ENCODE peak calls at places on chromosomes 2 and 18, in four cellular contexts. H is HFFc6, I is GM10248, T is kidney epithelial cell. K is an unnamed sample.

GRCh38 chr18:12307871-12308385 is at the start of gene TUBB6:
- DNase-seq in T (no peak), H (peak), I (peak), K (peak)

GRCh38 chr18:7394041-7394440 is 163.2 kb downstream of the LRRC30 start:
- DNase-seq in H (no peak), I (no peak), T (no peak), K (no peak)

GRCh38 chr2:63364866-63365265 is 223.4 kb downstream of the WDPCP start:
- DNase-seq in T (no peak), I (no peak), H (no peak), K (no peak)

GRCh38 chr2:234702731-234703225 is 205.9 kb upstream of the ARL4C start:
- DNase-seq in H (no peak), I (no peak), T (no peak), K (no peak)

GRCh38 chr2:139963863-139964355 is 1183.7 kb upstream of the NXPH2 start:
- DNase-seq in I (no peak), H (no peak), T (no peak), K (no peak)

GRCh38 chr2:17901246-17901645 is 22.8 kb downstream of the KCNS3 start:
- DNase-seq in H (no peak), I (no peak), T (no peak), K (no peak)

GRCh38 chr2:241931084-241931975 is 61.8 kb downstream of the RTP5 start:
- DNase-seq in T (no peak), I (no peak), H (no peak), K (no peak)

GRCh38 chr2:231683292-231683898 is 24.9 kb upstream of the PTMA start:
- DNase-seq in I (no peak), T (no peak), H (no peak), K (no peak)

GRCh38 chr18:14943967-14944636 is 196.1 kb downstream of the ANKRD30B start:
- DNase-seq in H (no peak), T (no peak), I (no peak), K (no peak)

GRCh38 chr2:209368924-209369323 is 54.9 kb upstream of the MAP2 start:
- DNase-seq in T (peak), I (no peak), H (peak), K (no peak)

GRCh38 chr2:146579154-146579930 is 1265.5 kb upstream of the ACVR2A start:
- DNase-seq in T (no peak), H (peak), I (no peak), K (no peak)

GRCh38 chr18:32048507-32049091 is 30.0 kb downstream of the RNF125 start:
- DNase-seq in I (no peak), H (no peak), T (no peak), K (no peak)

GRCh38 chr2:237486819-237487448 is at the start of gene MLPH:
- DNase-seq in T (no peak), I (no peak), H (no peak), K (no peak)

GRCh38 chr2:13003500-13003899 is 286.8 kb downstream of the TRIB2 start:
- DNase-seq in I (no peak), T (no peak), H (peak), K (no peak)

GRCh38 chr2:241068136-241068941 is 33.7 kb downstream of the MTERF4 start:
- DNase-seq in I (no peak), T (no peak), H (no peak), K (no peak)

GRCh38 chr18:23900979-23901378 is 113.6 kb upstream of the TTC39C start:
- DNase-seq in T (no peak), H (no peak), I (no peak), K (no peak)

GRCh38 chr2:182506606-182507005 is 79.8 kb upstream of the PDE1A start:
- DNase-seq in T (no peak), H (peak), I (no peak), K (no peak)

GRCh38 chr2:232142049-232142448 is 180.5 kb downstream of the DIS3L2 start:
- DNase-seq in I (no peak), H (no peak), T (no peak), K (peak)

GRCh38 chr2:173432049-173432754 is 77.5 kb downstream of the CDCA7 start:
- DNase-seq in H (peak), I (no peak), T (no peak), K (no peak)

GRCh38 chr2:81324046-81324445 is 1019.5 kb upstream of the LRRTM1 start:
- DNase-seq in I (no peak), H (no peak), T (peak), K (no peak)

GRCh38 chr18:48996041-48996440 is 45.3 kb upstream of the SMAD7 start:
- DNase-seq in H (no peak), I (no peak), T (no peak), K (no peak)

GRCh38 chr18:61435064-61435652 is 101.9 kb downstream of the CDH20 start:
- DNase-seq in I (no peak), H (peak), T (no peak), K (peak)

GRCh38 chr2:65128297-65129190 is 1.4 kb downstream of the RAB1A start:
- DNase-seq in H (peak), T (no peak), I (no peak), K (no peak)

GRCh38 chr2:65130440-65131175 is 702 bp upstream of the RAB1A start:
- DNase-seq in I (no peak), H (no peak), T (no peak), K (no peak)

GRCh38 chr2:65129276-65129612 is 662 bp downstream of the RAB1A start:
- DNase-seq in I (no peak), H (no peak), T (no peak), K (no peak)

GRCh38 chr2:65133626-65134025 is 3.7 kb upstream of the RAB1A start:
- DNase-seq in H (no peak), T (no peak), I (no peak), K (no peak)

DNA sequence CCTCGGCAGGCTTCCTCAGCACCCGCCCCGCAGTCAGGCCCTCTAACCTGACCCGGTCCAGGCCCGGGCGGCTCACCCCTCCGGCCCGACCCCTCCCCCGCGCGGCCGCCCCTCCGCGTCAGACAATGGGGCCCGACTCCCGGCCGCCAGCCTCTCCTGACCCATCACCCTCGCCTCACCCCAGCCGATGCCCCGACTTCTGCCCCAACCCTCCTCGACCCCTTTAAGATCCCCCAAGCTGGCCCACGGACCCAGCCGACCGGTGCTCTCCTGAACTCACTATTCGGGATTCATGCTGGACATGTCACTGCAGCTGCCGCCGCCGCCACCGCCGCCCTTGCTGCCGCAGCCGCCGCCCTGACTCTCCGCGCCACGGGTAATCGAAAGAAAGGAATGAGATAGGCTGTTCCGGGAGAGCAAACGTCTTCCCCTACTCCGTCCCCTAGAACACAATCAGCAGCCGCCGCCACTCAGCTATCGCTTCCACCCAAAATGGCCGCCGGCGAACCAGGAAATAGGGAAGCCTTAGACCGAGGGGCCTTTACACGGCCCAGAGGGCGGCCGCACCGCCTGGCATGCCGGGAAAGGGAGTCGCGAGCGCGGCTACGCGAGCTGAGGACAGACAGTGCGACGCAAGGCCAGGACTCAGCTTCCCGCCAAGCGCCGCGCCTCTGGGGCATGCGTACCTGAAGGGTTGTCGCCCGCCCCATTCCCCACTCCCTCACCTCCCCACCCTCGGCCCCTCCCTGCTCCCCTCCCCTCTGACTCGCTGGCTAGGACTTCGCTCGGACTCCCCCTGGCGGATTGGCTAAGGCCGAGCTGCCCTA is at the start of gene RAB1A:
- DNase-seq in T (peak), I (peak), H (peak), K (peak)
- TF ChIP-seq CTCF in T (peak), I (no peak), H (peak), K (peak)

GRCh38 chr2:165835363-165835762 is 41.3 kb upstream of the GALNT3 start:
- DNase-seq in H (no peak), T (no peak), I (no peak), K (no peak)

GRCh38 chr2:165837122-165837521 is 43.1 kb upstream of the GALNT3 start:
- DNase-seq in H (no peak), I (no peak), T (no peak), K (no peak)

GRCh38 chr2:165839610-165840009 is 45.6 kb upstream of the GALNT3 start:
- DNase-seq in H (no peak), I (no peak), T (no peak), K (no peak)

GRCh38 chr2:165844216-165844615 is 50.2 kb upstream of the GALNT3 start:
- DNase-seq in T (no peak), H (no peak), I (no peak), K (no peak)

GRCh38 chr2:165840333-165840958 is 46.4 kb upstream of the GALNT3 start:
- DNase-seq in T (no peak), H (no peak), I (no peak), K (no peak)
- TF ChIP-seq CTCF in T (no peak), H (no peak), I (no peak), K (no peak)

DNA sequence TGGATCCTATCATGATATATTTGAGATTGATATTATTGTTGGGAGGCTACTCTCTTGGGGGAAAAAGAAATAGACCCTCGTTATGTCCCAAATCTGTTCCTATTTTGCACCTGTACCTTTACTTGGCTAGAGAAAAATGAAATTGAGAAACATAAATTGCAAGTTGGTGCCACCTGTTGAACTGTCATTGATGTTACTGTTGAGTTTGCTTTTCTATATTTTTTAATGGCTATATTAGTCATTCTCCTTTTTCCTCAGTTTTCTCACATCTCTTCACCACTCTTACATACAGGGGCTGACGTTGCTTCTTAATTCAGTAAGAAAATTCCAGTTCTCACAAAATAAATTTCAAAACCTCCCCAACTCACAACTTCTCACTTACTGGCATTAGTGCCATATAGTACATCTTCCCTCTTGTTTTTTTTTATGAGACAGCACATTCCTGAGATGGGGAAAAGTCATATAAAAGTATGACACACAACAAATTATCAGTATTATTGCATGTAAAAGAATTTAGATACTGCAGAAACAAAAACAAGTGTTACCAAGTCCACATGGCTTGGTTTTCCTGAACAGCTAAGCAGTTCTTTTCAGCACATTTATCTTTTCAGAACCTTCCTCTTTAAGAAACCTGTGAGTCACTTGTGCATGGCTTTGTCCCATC is 348.3 kb upstream of the DSEL start:
- DNase-seq in H (peak), T (no peak), I (no peak), K (no peak)
- TF ChIP-seq CTCF in H (peak), T (no peak), I (no peak), K (no peak)

DNA sequence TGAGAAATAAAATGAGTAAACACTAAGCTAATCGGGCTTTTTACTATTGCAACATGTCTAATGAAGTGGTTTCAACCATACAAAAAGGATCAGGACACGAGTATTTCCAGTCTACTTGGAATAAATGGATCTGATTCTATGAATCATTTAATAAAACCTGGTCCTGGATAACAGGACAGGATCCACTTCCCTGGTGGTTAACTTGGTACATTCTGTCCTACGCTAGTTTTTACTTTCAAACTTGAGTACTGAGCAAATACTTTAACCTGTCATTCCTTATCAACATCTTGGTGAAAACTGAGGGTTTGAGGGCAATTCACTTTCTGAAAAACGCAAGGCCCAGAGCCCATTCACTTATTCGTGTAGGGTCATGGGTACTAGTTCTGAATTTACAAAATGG is 33.5 kb downstream of the CHST10 start:
- DNase-seq in I (no peak), H (no peak), T (no peak), K (no peak)
- TF ChIP-seq CTCF in I (no peak), H (no peak), T (no peak), K (no peak)

GRCh38 chr2:112585873-112586477 is 1.6 kb downstream of the CHCHD5 start:
- DNase-seq in H (no peak), T (no peak), I (no peak), K (no peak)

GRCh38 chr2:112583497-112584133 is 794 bp upstream of the CHCHD5 start:
- DNase-seq in I (no peak), T (no peak), H (no peak), K (no peak)

GRCh38 chr2:112585400-112585799 is 991 bp downstream of the CHCHD5 start:
- DNase-seq in H (no peak), I (no peak), T (no peak), K (no peak)

GRCh38 chr2:112584891-112585250 is 462 bp downstream of the CHCHD5 start:
- DNase-seq in T (no peak), I (no peak), H (no peak), K (no peak)

DNA sequence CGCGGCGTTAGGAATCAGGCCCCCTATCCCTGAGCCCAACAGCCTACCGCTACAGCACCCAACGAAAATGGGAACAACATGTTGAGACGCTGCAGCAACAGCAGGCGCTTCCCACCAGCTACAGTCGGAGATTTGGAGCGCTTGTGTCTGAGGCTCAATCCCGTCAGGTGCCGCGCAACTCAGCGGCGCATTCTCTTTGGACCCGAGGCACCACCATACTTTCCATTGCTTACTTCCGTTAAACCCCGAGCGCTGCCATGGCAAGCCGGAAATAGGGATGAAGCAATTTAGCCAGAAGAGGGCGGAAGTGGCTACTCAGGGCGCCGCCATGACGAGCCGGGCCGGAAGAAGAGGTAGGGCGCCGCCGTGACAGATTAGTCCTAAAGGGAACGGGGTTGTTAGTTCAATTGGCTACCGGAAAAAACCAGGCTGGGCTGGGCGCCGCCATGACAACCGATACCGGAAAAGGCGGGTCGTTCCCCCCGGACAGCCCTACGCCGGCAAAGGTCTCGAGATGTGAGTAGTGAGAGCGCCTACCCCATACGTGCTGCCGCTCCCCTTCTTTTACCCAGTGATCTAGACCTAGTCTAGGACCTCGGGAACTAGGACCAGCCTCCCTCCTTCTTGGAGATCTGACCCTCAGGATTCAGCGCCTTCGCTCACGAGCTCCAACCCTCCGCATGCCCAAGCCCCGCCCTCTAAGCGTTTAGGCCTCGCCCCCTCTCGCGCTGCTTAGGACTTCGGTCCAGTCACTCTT is at the start of gene CHCHD5:
- DNase-seq in I (peak), T (peak), H (peak), K (peak)
- TF ChIP-seq CTCF in I (no peak), T (peak), H (peak), K (peak)

GRCh38 chr2:9573840-9574239 is 18.2 kb upstream of the ADAM17 start:
- DNase-seq in H (no peak), T (no peak), I (no peak), K (no peak)
- TF ChIP-seq CTCF in H (peak), T (no peak), I (no peak), K (no peak)

DNA sequence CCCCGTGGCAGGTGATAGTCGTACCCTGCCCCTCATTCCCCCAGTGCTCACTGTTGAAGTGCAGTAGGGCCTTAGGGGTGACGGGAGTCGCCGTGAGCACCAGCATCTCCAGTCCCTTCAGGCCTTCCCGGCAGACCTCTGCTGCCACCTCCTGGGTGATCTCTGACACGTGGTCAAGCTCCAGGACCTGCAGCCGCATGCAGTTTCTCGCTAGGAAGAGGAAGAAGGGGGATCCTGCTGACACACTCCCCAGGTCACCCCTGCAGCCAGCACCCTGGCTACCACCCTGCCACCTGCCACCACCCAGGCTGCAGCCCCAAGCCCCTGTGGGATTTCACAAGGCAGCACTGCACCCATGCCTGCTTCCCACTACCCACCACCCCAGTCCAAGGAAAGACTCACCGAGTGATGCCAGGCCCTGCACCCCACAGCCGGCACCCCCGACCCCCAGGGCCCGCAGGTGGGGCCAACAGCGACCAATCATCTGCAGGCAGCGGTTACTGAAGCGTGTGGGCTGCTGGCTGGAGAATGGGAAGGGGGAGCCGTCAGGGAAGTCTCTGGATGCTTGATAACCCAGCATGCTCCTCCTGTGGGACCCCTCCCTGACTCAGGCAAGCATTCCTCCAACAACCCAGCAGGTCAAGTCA is 23.8 kb downstream of the FBXO41 start:
- DNase-seq in H (peak), I (no peak), T (no peak), K (no peak)
- TF ChIP-seq CTCF in H (peak), I (peak), T (peak), K (peak)

GRCh38 chr2:10811552-10811951 is 1.0 kb downstream of the PDIA6 start:
- DNase-seq in H (no peak), I (no peak), T (no peak), K (no peak)

GRCh38 chr2:10813085-10813748 is 632 bp upstream of the PDIA6 start:
- DNase-seq in T (no peak), H (no peak), I (no peak), K (no peak)

GRCh38 chr2:10814142-10814541 is 1.6 kb upstream of the PDIA6 start:
- DNase-seq in H (no peak), T (no peak), I (no peak), K (no peak)

GRCh38 chr2:10810175-10811161 is 2.1 kb downstream of the PDIA6 start:
- DNase-seq in H (peak), I (no peak), T (no peak), K (peak)

DNA sequence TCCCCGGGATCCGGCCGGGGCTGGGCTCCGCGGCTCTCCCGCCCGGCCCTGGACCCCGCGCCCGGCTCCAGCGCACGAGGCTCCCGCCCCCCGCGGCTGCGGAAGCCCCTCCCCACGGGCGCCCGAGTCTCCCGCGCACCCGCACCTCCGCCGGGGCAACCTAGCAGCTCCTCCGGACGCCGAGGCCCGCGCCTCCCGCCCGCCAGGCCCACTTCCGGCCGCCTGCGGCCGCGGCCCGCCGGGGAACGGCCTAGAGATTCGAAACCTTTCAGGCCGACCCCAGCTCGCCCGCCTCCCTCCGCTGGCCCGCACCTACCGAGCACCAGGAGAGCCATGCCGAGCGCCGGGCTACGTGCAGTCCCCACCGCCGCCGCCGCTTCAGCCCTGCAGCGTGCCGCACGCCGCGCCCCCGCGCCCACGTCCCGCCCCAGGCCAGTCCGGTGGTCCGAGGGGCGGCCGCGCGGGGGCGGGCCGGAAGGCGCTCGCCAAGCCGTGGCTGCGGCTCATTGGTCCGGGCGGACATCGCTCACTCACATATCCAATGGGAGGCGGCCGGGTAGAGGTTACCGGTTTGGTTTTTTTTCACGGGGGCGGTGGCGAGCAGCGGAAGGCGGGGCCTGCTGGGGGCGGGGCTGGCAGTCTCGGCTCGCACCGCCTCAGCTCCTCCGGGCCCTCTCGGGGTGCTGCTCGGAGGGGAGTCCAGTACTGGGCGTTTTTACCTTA is at the start of gene PDIA6:
- DNase-seq in I (peak), T (peak), H (peak), K (peak)
- TF ChIP-seq CTCF in I (no peak), T (no peak), H (no peak), K (no peak)